ENCODE peak calls at places on chromosomes 7 and 10, in seven cellular contexts. Z, I, M, A, X, V and E are unnamed samples.

GRCh38 chr7:38232475-38233366 is 40.7 kb downstream of the TARP start:
- DNase-seq in M (no peak), I (peak; percentile 63), Z (no peak), V (peak; percentile 9), A (no peak), X (peak; percentile 98), E (no peak)

GRCh38 chr10:72886596-72887522 is 6.7 kb upstream of the OIT3 start:
- DNase-seq in A (no peak), X (peak; percentile 50), Z (no peak), I (no peak), M (peak; percentile 25), V (no peak), E (no peak)

GRCh38 chr10:3217853-3218252 is 45.3 kb upstream of the PITRM1 start:
- DNase-seq in M (no peak), A (no peak), V (no peak), I (no peak), Z (no peak), X (no peak), E (no peak)

GRCh38 chr10:103720328-103720963 is 134.9 kb downstream of the SH3PXD2A start:
- DNase-seq in A (no peak), X (no peak), V (no peak), I (peak; percentile 65), Z (no peak), M (no peak), E (no peak)

GRCh38 chr10:72736176-72736795 is 44.3 kb downstream of the MCU start:
- DNase-seq in Z (no peak), V (peak; percentile 53), I (no peak), M (peak; percentile 15), X (peak; percentile 48), A (peak; percentile 22), E (no peak)

GRCh38 chr10:86500846-86501245 is 20.7 kb downstream of the WAPL start:
- DNase-seq in X (no peak), Z (no peak), I (no peak), M (peak; percentile 55), V (peak; percentile 56), A (peak; percentile 29), E (no peak)

GRCh38 chr10:6770846-6771245 is 190.8 kb upstream of the PRKCQ start:
- DNase-seq in V (no peak), A (peak; percentile 38), X (no peak), I (no peak), M (peak; percentile 41), Z (no peak), E (no peak)

GRCh38 chr10:23005150-23005549 is 77.3 kb downstream of the ARMC3 start:
- DNase-seq in V (no peak), X (no peak), M (no peak), A (no peak), I (no peak), Z (no peak), E (no peak)

GRCh38 chr10:49654036-49654693 is 25.3 kb upstream of the C10orf53 start:
- DNase-seq in Z (no peak), X (no peak), V (no peak), A (no peak), M (no peak), I (no peak), E (no peak)

GRCh38 chr10:50291261-50291850 is 40.0 kb upstream of the ASAH2 start:
- DNase-seq in X (no peak), A (peak; percentile 12), V (peak; percentile 26), I (no peak), Z (no peak), M (peak; percentile 25), E (no peak)

GRCh38 chr7:1666251-1666778 is 3.8 kb upstream of the ELFN1 start:
- DNase-seq in I (peak; percentile 68), V (no peak), Z (peak; percentile 22), A (no peak), M (peak; percentile 46), X (no peak), E (no peak)

GRCh38 chr10:33655165-33655815 is 320.8 kb upstream of the NRP1 start:
- DNase-seq in Z (no peak), X (peak; percentile 17), I (no peak), A (no peak), V (no peak), M (no peak), E (no peak)

GRCh38 chr7:35967366-35968139 is 166.7 kb downstream of the SEPTIN7 start:
- DNase-seq in V (no peak), A (no peak), X (no peak), I (peak; percentile 80), M (no peak), Z (no peak), E (no peak)

GRCh38 chr7:16904086-16904485 is 22.3 kb upstream of the AGR3 start:
- DNase-seq in M (no peak), I (no peak), V (peak; percentile 32), Z (no peak), X (no peak), A (no peak), E (no peak)

GRCh38 chr10:132520147-132520811 is 17.3 kb upstream of the INPP5A start:
- DNase-seq in A (no peak), M (no peak), Z (peak; percentile 60), I (peak; percentile 51), V (no peak), X (peak; percentile 46), E (no peak)

GRCh38 chr10:33808475-33808874 is 474.0 kb upstream of the NRP1 start:
- DNase-seq in A (peak; percentile 62), X (no peak), V (peak; percentile 68), Z (no peak), I (no peak), M (peak; percentile 46), E (no peak)

GRCh38 chr10:70306168-70306705 is 22.4 kb upstream of the NPFFR1 start:
- DNase-seq in M (no peak), Z (no peak), X (peak; percentile 67), A (no peak), I (no peak), V (no peak), E (no peak)

GRCh38 chr7:19754521-19755116 is 18.8 kb downstream of the TMEM196 start:
- DNase-seq in X (peak; percentile 21), M (peak; percentile 50), Z (no peak), A (peak; percentile 49), I (no peak), V (peak; percentile 67), E (peak; percentile 40)

GRCh38 chr10:104299031-104299904 is 30.3 kb downstream of the GSTO2 start:
- DNase-seq in V (no peak), I (no peak), X (no peak), Z (peak; percentile 64), A (peak; percentile 64), M (peak; percentile 71), E (no peak)

GRCh38 chr10:22550732-22551131 is 163.6 kb downstream of the PIP4K2A start:
- DNase-seq in V (peak; percentile 11), X (peak; percentile 1), A (peak; percentile 25), Z (peak; percentile 52), I (no peak), M (peak; percentile 48), E (peak; percentile 35)

GRCh38 chr7:35748348-35748747 is 52.5 kb upstream of the SEPTIN7 start:
- DNase-seq in V (no peak), Z (no peak), M (no peak), X (no peak), A (peak; percentile 14), I (no peak), E (no peak)

GRCh38 chr10:30647089-30647488 is 17.5 kb upstream of the LYZL2 start:
- DNase-seq in M (no peak), V (peak; percentile 2), Z (no peak), I (no peak), A (no peak), X (no peak), E (no peak)

GRCh38 chr10:123429631-123430257 is 236.4 kb upstream of the GPR26 start:
- DNase-seq in M (no peak), X (no peak), V (peak; percentile 12), I (no peak), Z (no peak), A (no peak), E (no peak)

GRCh38 chr10:23535381-23535780 is 96.5 kb downstream of the OTUD1 start:
- DNase-seq in X (peak; percentile 2), M (peak; percentile 20), A (no peak), I (no peak), Z (no peak), V (peak; percentile 11), E (peak; percentile 29)

GRCh38 chr10:62880162-62880561 is 64.0 kb upstream of the EGR2 start:
- DNase-seq in V (no peak), Z (no peak), M (no peak), I (no peak), X (no peak), A (no peak), E (no peak)

GRCh38 chr7:50720295-50720694 is 62.4 kb downstream of the GRB10 start:
- DNase-seq in Z (no peak), X (no peak), M (no peak), V (no peak), A (no peak), I (no peak), E (no peak)

GRCh38 chr7:29319719-29320521 is 125.3 kb downstream of the CHN2 start:
- DNase-seq in X (peak; percentile 99), Z (no peak), A (no peak), I (no peak), M (no peak), V (no peak), E (no peak)

GRCh38 chr10:118980870-118981269 is 48.6 kb upstream of the NANOS1 start:
- DNase-seq in Z (no peak), M (no peak), V (no peak), A (no peak), X (no peak), I (no peak), E (no peak)

GRCh38 chr7:32074787-32075570 is 4.8 kb upstream of the PDE1C start:
- DNase-seq in A (no peak), V (no peak), Z (no peak), M (no peak), I (no peak), X (no peak), E (no peak)

GRCh38 chr10:3054816-3055202 is 12.5 kb upstream of the PFKP start:
- DNase-seq in I (no peak), M (no peak), Z (no peak), A (no peak), V (no peak), X (no peak), E (no peak)